ENCODE peak calls at places on chromosomes 12 and 14, in eight cellular contexts. One of them, this sample, is unnamed.
A peak's percentile ranks its signal among the peaks of the same experiment; 100 is the strongest.

GRCh38 chr14:104422301-104423223 is 157.0 kb upstream of the C14orf180 start:
- DNase-seq in K562: no peak
- DNase-seq in CD8-positive, alpha-beta T cell: no peak
- DNase-seq in HepG2: no peak
- DNase-seq in right cardiac atrium: no peak
- DNase-seq in CD8-positive, alpha-beta memory T cell: no peak
- DNase-seq in neural progenitor cell: no peak
- DNase-seq in SJSA1: no peak
- DNase-seq in this sample: no peak

GRCh38 chr12:80966001-80966400 is 28.3 kb upstream of the LIN7A start:
- DNase-seq in K562: no peak
- DNase-seq in CD8-positive, alpha-beta T cell: no peak
- DNase-seq in HepG2: no peak
- DNase-seq in right cardiac atrium: no peak
- DNase-seq in CD8-positive, alpha-beta memory T cell: no peak
- DNase-seq in neural progenitor cell: peak; percentile 20
- DNase-seq in SJSA1: no peak
- DNase-seq in this sample: peak; percentile 35

GRCh38 chr14:64507376-64508156 is 3.0 kb downstream of the ZBTB1 start:
- DNase-seq in K562: peak; percentile 36
- DNase-seq in CD8-positive, alpha-beta T cell: no peak
- DNase-seq in HepG2: no peak
- DNase-seq in right cardiac atrium: no peak
- DNase-seq in CD8-positive, alpha-beta memory T cell: no peak
- DNase-seq in neural progenitor cell: no peak
- DNase-seq in SJSA1: no peak
- DNase-seq in this sample: no peak

GRCh38 chr14:64879635-64880381 is at the start of gene SPTB:
- DNase-seq in K562: peak; percentile 90
- DNase-seq in CD8-positive, alpha-beta T cell: peak; percentile 71
- DNase-seq in HepG2: no peak
- DNase-seq in right cardiac atrium: peak; percentile 59
- DNase-seq in CD8-positive, alpha-beta memory T cell: peak; percentile 58
- DNase-seq in neural progenitor cell: peak; percentile 73
- DNase-seq in SJSA1: no peak
- DNase-seq in this sample: no peak

GRCh38 chr14:101586531-101587402 is 25.5 kb downstream of the DIO3 start:
- DNase-seq in K562: no peak
- DNase-seq in CD8-positive, alpha-beta T cell: peak; percentile 37
- DNase-seq in HepG2: no peak
- DNase-seq in right cardiac atrium: no peak
- DNase-seq in CD8-positive, alpha-beta memory T cell: no peak
- DNase-seq in neural progenitor cell: no peak
- DNase-seq in SJSA1: no peak
- DNase-seq in this sample: no peak

GRCh38 chr12:13112968-13113367 is 9.5 kb upstream of the GSG1 start:
- DNase-seq in K562: no peak
- DNase-seq in CD8-positive, alpha-beta T cell: no peak
- DNase-seq in HepG2: no peak
- DNase-seq in right cardiac atrium: no peak
- DNase-seq in CD8-positive, alpha-beta memory T cell: no peak
- DNase-seq in neural progenitor cell: no peak
- DNase-seq in SJSA1: no peak
- DNase-seq in this sample: no peak

GRCh38 chr12:124713041-124713435 is 145.6 kb upstream of the NCOR2 start:
- DNase-seq in K562: no peak
- DNase-seq in CD8-positive, alpha-beta T cell: no peak
- DNase-seq in HepG2: no peak
- DNase-seq in right cardiac atrium: peak; percentile 78
- DNase-seq in CD8-positive, alpha-beta memory T cell: no peak
- DNase-seq in neural progenitor cell: no peak
- DNase-seq in SJSA1: peak; percentile 33
- DNase-seq in this sample: no peak

GRCh38 chr12:49609059-49609874 is 3.8 kb upstream of the FAM186B start:
- DNase-seq in K562: no peak
- DNase-seq in CD8-positive, alpha-beta T cell: no peak
- DNase-seq in HepG2: no peak
- DNase-seq in right cardiac atrium: no peak
- DNase-seq in CD8-positive, alpha-beta memory T cell: no peak
- DNase-seq in neural progenitor cell: no peak
- DNase-seq in SJSA1: no peak
- DNase-seq in this sample: no peak

GRCh38 chr12:120110550-120111501 is 5.7 kb downstream of the RAB35 start:
- DNase-seq in K562: no peak
- DNase-seq in CD8-positive, alpha-beta T cell: peak; percentile 70
- DNase-seq in HepG2: no peak
- DNase-seq in right cardiac atrium: peak; percentile 71
- DNase-seq in CD8-positive, alpha-beta memory T cell: peak; percentile 54
- DNase-seq in neural progenitor cell: peak; percentile 16
- DNase-seq in SJSA1: no peak
- DNase-seq in this sample: no peak

GRCh38 chr12:53044896-53045571 is 4.8 kb upstream of the TNS2 start:
- DNase-seq in K562: no peak
- DNase-seq in CD8-positive, alpha-beta T cell: no peak
- DNase-seq in HepG2: no peak
- DNase-seq in right cardiac atrium: no peak
- DNase-seq in CD8-positive, alpha-beta memory T cell: no peak
- DNase-seq in neural progenitor cell: no peak
- DNase-seq in SJSA1: no peak
- DNase-seq in this sample: no peak

GRCh38 chr14:76696791-76697190 is 64.5 kb upstream of the VASH1 start:
- DNase-seq in K562: no peak
- DNase-seq in CD8-positive, alpha-beta T cell: no peak
- DNase-seq in HepG2: no peak
- DNase-seq in right cardiac atrium: no peak
- DNase-seq in CD8-positive, alpha-beta memory T cell: no peak
- DNase-seq in neural progenitor cell: no peak
- DNase-seq in SJSA1: no peak
- DNase-seq in this sample: no peak

GRCh38 chr14:37583358-37584210 is 11.5 kb downstream of the FOXA1 start:
- DNase-seq in K562: no peak
- DNase-seq in CD8-positive, alpha-beta T cell: no peak
- DNase-seq in HepG2: peak; percentile 54
- DNase-seq in right cardiac atrium: no peak
- DNase-seq in CD8-positive, alpha-beta memory T cell: no peak
- DNase-seq in neural progenitor cell: peak; percentile 92
- DNase-seq in SJSA1: no peak
- DNase-seq in this sample: no peak

GRCh38 chr14:32083789-32084188 is 6.7 kb downstream of the ARHGAP5 start:
- DNase-seq in K562: no peak
- DNase-seq in CD8-positive, alpha-beta T cell: no peak
- DNase-seq in HepG2: peak; percentile 94
- DNase-seq in right cardiac atrium: no peak
- DNase-seq in CD8-positive, alpha-beta memory T cell: no peak
- DNase-seq in neural progenitor cell: no peak
- DNase-seq in SJSA1: no peak
- DNase-seq in this sample: no peak

GRCh38 chr12:94157891-94158495 is 9.6 kb downstream of the PLXNC1 start:
- DNase-seq in K562: no peak
- DNase-seq in CD8-positive, alpha-beta T cell: no peak
- DNase-seq in HepG2: no peak
- DNase-seq in right cardiac atrium: no peak
- DNase-seq in CD8-positive, alpha-beta memory T cell: no peak
- DNase-seq in neural progenitor cell: no peak
- DNase-seq in SJSA1: no peak
- DNase-seq in this sample: no peak

GRCh38 chr14:24179961-24180726 is 8.3 kb downstream of the REC8 start:
- DNase-seq in K562: no peak
- DNase-seq in CD8-positive, alpha-beta T cell: no peak
- DNase-seq in HepG2: no peak
- DNase-seq in right cardiac atrium: no peak
- DNase-seq in CD8-positive, alpha-beta memory T cell: no peak
- DNase-seq in neural progenitor cell: no peak
- DNase-seq in SJSA1: no peak
- DNase-seq in this sample: no peak

GRCh38 chr14:91010153-91010533 is 50.3 kb downstream of the RPS6KA5 start:
- DNase-seq in K562: no peak
- DNase-seq in CD8-positive, alpha-beta T cell: no peak
- DNase-seq in HepG2: no peak
- DNase-seq in right cardiac atrium: no peak
- DNase-seq in CD8-positive, alpha-beta memory T cell: no peak
- DNase-seq in neural progenitor cell: no peak
- DNase-seq in SJSA1: no peak
- DNase-seq in this sample: no peak

GRCh38 chr12:68428724-68429580 is 96.8 kb upstream of the MDM1 start:
- DNase-seq in K562: no peak
- DNase-seq in CD8-positive, alpha-beta T cell: no peak
- DNase-seq in HepG2: peak; percentile 5
- DNase-seq in right cardiac atrium: no peak
- DNase-seq in CD8-positive, alpha-beta memory T cell: no peak
- DNase-seq in neural progenitor cell: peak; percentile 14
- DNase-seq in SJSA1: no peak
- DNase-seq in this sample: no peak

GRCh38 chr14:36976571-36977023 is 195.8 kb downstream of the SLC25A21 start:
- DNase-seq in K562: peak; percentile 92
- DNase-seq in CD8-positive, alpha-beta T cell: no peak
- DNase-seq in HepG2: peak; percentile 45
- DNase-seq in right cardiac atrium: no peak
- DNase-seq in CD8-positive, alpha-beta memory T cell: no peak
- DNase-seq in neural progenitor cell: no peak
- DNase-seq in SJSA1: no peak
- DNase-seq in this sample: no peak

GRCh38 chr12:19605720-19606119 is 166.4 kb downstream of the AEBP2 start:
- DNase-seq in K562: no peak
- DNase-seq in CD8-positive, alpha-beta T cell: no peak
- DNase-seq in HepG2: no peak
- DNase-seq in right cardiac atrium: no peak
- DNase-seq in CD8-positive, alpha-beta memory T cell: no peak
- DNase-seq in neural progenitor cell: no peak
- DNase-seq in SJSA1: no peak
- DNase-seq in this sample: no peak

GRCh38 chr12:25352078-25352918 is 101.6 kb upstream of the KRAS start:
- DNase-seq in K562: no peak
- DNase-seq in CD8-positive, alpha-beta T cell: no peak
- DNase-seq in HepG2: no peak
- DNase-seq in right cardiac atrium: no peak
- DNase-seq in CD8-positive, alpha-beta memory T cell: no peak
- DNase-seq in neural progenitor cell: no peak
- DNase-seq in SJSA1: no peak
- DNase-seq in this sample: no peak

GRCh38 chr12:130775953-130776856 is 60.1 kb upstream of the RIMBP2 start:
- DNase-seq in K562: peak; percentile 35
- DNase-seq in CD8-positive, alpha-beta T cell: peak; percentile 69
- DNase-seq in HepG2: peak; percentile 97
- DNase-seq in right cardiac atrium: peak; percentile 64
- DNase-seq in CD8-positive, alpha-beta memory T cell: peak; percentile 26
- DNase-seq in neural progenitor cell: peak; percentile 87
- DNase-seq in SJSA1: peak; percentile 52
- DNase-seq in this sample: no peak

DNA sequence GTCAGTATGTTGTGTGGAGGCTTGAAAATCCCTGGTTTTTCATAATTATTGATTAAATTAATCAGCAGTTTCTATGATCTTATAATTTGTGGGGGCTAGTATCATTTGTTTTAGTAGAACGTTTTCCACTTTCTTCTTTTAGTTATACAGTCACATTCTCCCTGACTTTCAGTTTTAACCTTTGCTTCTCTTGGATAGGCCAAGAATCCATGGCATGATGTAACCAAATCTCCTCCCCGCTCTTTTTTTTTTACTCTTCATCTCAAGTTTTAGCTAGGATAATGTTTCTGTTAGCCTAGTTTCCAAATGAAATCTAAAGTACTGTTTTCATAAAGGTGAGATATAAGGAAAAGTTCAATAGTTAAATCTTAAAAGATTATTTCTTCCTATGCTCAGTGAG is 106.5 kb downstream of the TMEM117 start:
- DNase-seq in K562: no peak
- DNase-seq in CD8-positive, alpha-beta T cell: no peak
- DNase-seq in HepG2: no peak
- DNase-seq in right cardiac atrium: no peak
- DNase-seq in CD8-positive, alpha-beta memory T cell: no peak
- DNase-seq in neural progenitor cell: no peak
- DNase-seq in SJSA1: no peak
- DNase-seq in this sample: no peak
- H3K4me3 ChIP-seq in K562: no peak overlapping the region
- H3K4me3 ChIP-seq in CD8-positive, alpha-beta T cell: no peak overlapping the region
- H3K4me3 ChIP-seq in HepG2: no peak overlapping the region
- H3K4me3 ChIP-seq in right cardiac atrium: no peak overlapping the region
- H3K4me3 ChIP-seq in CD8-positive, alpha-beta memory T cell: no peak overlapping the region
- H3K4me3 ChIP-seq in neural progenitor cell: no peak overlapping the region
- H3K4me3 ChIP-seq in SJSA1: no peak overlapping the region
- H3K4me3 ChIP-seq in this sample: no peak overlapping the region

GRCh38 chr12:82842480-82842879 is 155.8 kb downstream of the TMTC2 start:
- DNase-seq in K562: no peak
- DNase-seq in CD8-positive, alpha-beta T cell: no peak
- DNase-seq in HepG2: no peak
- DNase-seq in right cardiac atrium: no peak
- DNase-seq in CD8-positive, alpha-beta memory T cell: no peak
- DNase-seq in neural progenitor cell: no peak
- DNase-seq in SJSA1: no peak
- DNase-seq in this sample: no peak
- H3K27ac ChIP-seq in K562: no peak overlapping the region
- H3K27ac ChIP-seq in CD8-positive, alpha-beta T cell: no peak overlapping the region
- H3K27ac ChIP-seq in HepG2: no peak overlapping the region
- H3K27ac ChIP-seq in right cardiac atrium: no peak overlapping the region
- H3K27ac ChIP-seq in CD8-positive, alpha-beta memory T cell: no peak overlapping the region
- H3K27ac ChIP-seq in neural progenitor cell: no peak overlapping the region
- H3K27ac ChIP-seq in SJSA1: no peak overlapping the region
- H3K27ac ChIP-seq in this sample: no peak overlapping the region

GRCh38 chr14:95696741-95697140 is 10.5 kb downstream of the TCL1B start:
- DNase-seq in K562: no peak
- DNase-seq in CD8-positive, alpha-beta T cell: no peak
- DNase-seq in HepG2: no peak
- DNase-seq in right cardiac atrium: no peak
- DNase-seq in CD8-positive, alpha-beta memory T cell: no peak
- DNase-seq in neural progenitor cell: no peak
- DNase-seq in SJSA1: peak; percentile 74
- DNase-seq in this sample: no peak

GRCh38 chr14:95698287-95698686 is 12.1 kb downstream of the TCL1B start:
- DNase-seq in K562: no peak
- DNase-seq in CD8-positive, alpha-beta T cell: no peak
- DNase-seq in HepG2: no peak
- DNase-seq in right cardiac atrium: no peak
- DNase-seq in CD8-positive, alpha-beta memory T cell: no peak
- DNase-seq in neural progenitor cell: no peak
- DNase-seq in SJSA1: no peak
- DNase-seq in this sample: no peak

GRCh38 chr14:95695913-95696312 is 9.7 kb downstream of the TCL1B start:
- DNase-seq in K562: no peak
- DNase-seq in CD8-positive, alpha-beta T cell: no peak
- DNase-seq in HepG2: no peak
- DNase-seq in right cardiac atrium: no peak
- DNase-seq in CD8-positive, alpha-beta memory T cell: no peak
- DNase-seq in neural progenitor cell: no peak
- DNase-seq in SJSA1: no peak
- DNase-seq in this sample: no peak

GRCh38 chr14:95699397-95699796 is 13.2 kb downstream of the TCL1B start:
- DNase-seq in K562: no peak
- DNase-seq in CD8-positive, alpha-beta T cell: no peak
- DNase-seq in HepG2: no peak
- DNase-seq in right cardiac atrium: no peak
- DNase-seq in CD8-positive, alpha-beta memory T cell: no peak
- DNase-seq in neural progenitor cell: no peak
- DNase-seq in SJSA1: no peak
- DNase-seq in this sample: no peak

GRCh38 chr14:95697764-95698163 is 11.5 kb downstream of the TCL1B start:
- DNase-seq in K562: no peak
- DNase-seq in CD8-positive, alpha-beta T cell: no peak
- DNase-seq in HepG2: no peak
- DNase-seq in right cardiac atrium: no peak
- DNase-seq in CD8-positive, alpha-beta memory T cell: no peak
- DNase-seq in neural progenitor cell: no peak
- DNase-seq in SJSA1: peak; percentile 3
- DNase-seq in this sample: no peak
- H3K4me3 ChIP-seq in K562: no peak overlapping the region
- H3K4me3 ChIP-seq in CD8-positive, alpha-beta T cell: no peak overlapping the region
- H3K4me3 ChIP-seq in HepG2: no peak overlapping the region
- H3K4me3 ChIP-seq in right cardiac atrium: no peak overlapping the region
- H3K4me3 ChIP-seq in CD8-positive, alpha-beta memory T cell: no peak overlapping the region
- H3K4me3 ChIP-seq in neural progenitor cell: no peak overlapping the region
- H3K4me3 ChIP-seq in SJSA1: no peak overlapping the region
- H3K4me3 ChIP-seq in this sample: no peak overlapping the region

GRCh38 chr14:74956280-74957072 is 1.1 kb upstream of the PGF start:
- DNase-seq in K562: no peak
- DNase-seq in CD8-positive, alpha-beta T cell: no peak
- DNase-seq in HepG2: no peak
- DNase-seq in right cardiac atrium: no peak
- DNase-seq in CD8-positive, alpha-beta memory T cell: no peak
- DNase-seq in neural progenitor cell: peak; percentile 61
- DNase-seq in SJSA1: no peak
- DNase-seq in this sample: no peak
- H3K27ac ChIP-seq in K562: no peak overlapping the region
- H3K27ac ChIP-seq in CD8-positive, alpha-beta T cell: no peak overlapping the region
- H3K27ac ChIP-seq in HepG2: peak overlapping the region; percentile 54
- H3K27ac ChIP-seq in right cardiac atrium: no peak overlapping the region
- H3K27ac ChIP-seq in CD8-positive, alpha-beta memory T cell: no peak overlapping the region
- H3K27ac ChIP-seq in neural progenitor cell: no peak overlapping the region
- H3K27ac ChIP-seq in SJSA1: no peak overlapping the region
- H3K27ac ChIP-seq in this sample: no peak overlapping the region

This sample was measured in iPS DF 6.9.